ENCODE peak calls at places on chromosomes 11 and 22, in ten cellular contexts. N is hippocampal formation; U is CD4-positive, alpha-beta T cell; E is bronchial epithelial cell; P is ecto neural progenitor cell; F is body of pancreas; B is CD4-positive, alpha-beta memory T cell; W is NCI-H82; T is amygdala; K is activated CD8-positive, alpha-beta T cell treated with anti-CD3 and anti-CD28 coated beads for 36 hours. R is an unnamed sample.

GRCh38 chr11:38867338-38867737 is 2269.3 kb upstream of the RAG2 start:
- DNase-seq in F (no peak), P (no peak), T (no peak), W (no peak), N (no peak), U (no peak), B (no peak), E (no peak), K (no peak), R (no peak)

GRCh38 chr11:121416909-121417567 is 35.1 kb upstream of the SORL1 start:
- DNase-seq in F (peak; percentile 70), N (peak; percentile 51), E (peak; percentile 77), W (no peak), P (no peak), K (peak; percentile 80), B (peak; percentile 58), T (peak; percentile 41), U (peak; percentile 38), R (peak; percentile 93)

GRCh38 chr11:126591966-126592489 is 236.5 kb downstream of the ST3GAL4 start:
- DNase-seq in W (no peak), P (no peak), F (no peak), B (no peak), E (no peak), U (no peak), K (no peak), N (no peak), T (no peak), R (no peak)

GRCh38 chr22:22395230-22395629 is 113.3 kb downstream of the ZNF280B start:
- DNase-seq in P (no peak), F (no peak), T (no peak), K (no peak), E (no peak), W (no peak), U (no peak), N (no peak), B (no peak), R (no peak)

GRCh38 chr11:64660706-64661105 is 62.3 kb downstream of the NRXN2 start:
- DNase-seq in F (no peak), K (no peak), T (no peak), B (no peak), E (no peak), W (no peak), P (no peak), U (no peak), N (no peak), R (no peak)

GRCh38 chr22:30423296-30423958 is 2.1 kb upstream of the MTFP1 start:
- DNase-seq in K (peak; percentile 80), T (no peak), N (peak; percentile 68), P (no peak), E (no peak), U (no peak), B (no peak), F (no peak), W (peak; percentile 56), R (peak; percentile 57)

GRCh38 chr11:96102664-96103068 is 178.8 kb upstream of the MTMR2 start:
- DNase-seq in W (no peak), B (no peak), K (no peak), N (no peak), P (no peak), F (no peak), E (no peak), U (no peak), T (no peak), R (no peak)

GRCh38 chr11:13944016-13944415 is 18.5 kb upstream of the SPON1 start:
- DNase-seq in P (no peak), N (no peak), W (no peak), K (no peak), F (no peak), T (no peak), E (peak; percentile 82), B (no peak), U (no peak), R (no peak)

GRCh38 chr22:19962909-19963806 is 21.5 kb upstream of the TXNRD2 start:
- DNase-seq in E (peak; percentile 90), B (no peak), W (no peak), P (no peak), U (no peak), N (no peak), F (peak; percentile 93), T (no peak), K (peak; percentile 68), R (peak; percentile 94)